ENCODE peak calls at places on chromosomes 12 and 14, in seven cellular contexts. Q is Calu3; S is DND-41; F is GM10248; B is stimulated activated CD8-positive, alpha-beta memory T cell treated with anti-CD3 and anti-CD28 coated beads, Interleukin-2, amount 100 ng/mL, for 1 hour; H is stimulated activated CD4-positive, alpha-beta T cell treated with anti-CD3 and anti-CD28 coated beads, TNF-alpha, amount 100 ng/mL, for 4 hours; Z is HS-5. D is an unnamed sample.

GRCh38 chr12:70664463-70664862 is 27.2 kb upstream of the PTPRB start:
- DNase-seq in Q (no peak), S (no peak), F (no peak), B (no peak), H (no peak), Z (no peak), D (peak)

GRCh38 chr12:109888179-109889020 is 8.1 kb upstream of the GLTP start:
- DNase-seq in Q (no peak), S (no peak), F (no peak), B (no peak), H (no peak), Z (peak), D (no peak)

GRCh38 chr12:12207746-12208145 is 59.1 kb downstream of the LRP6 start:
- DNase-seq in Q (no peak), S (no peak), F (no peak), B (no peak), H (no peak), Z (no peak), D (no peak)

GRCh38 chr12:85796001-85796400 is 40.2 kb downstream of the RASSF9 start:
- DNase-seq in Q (no peak), S (no peak), F (no peak), B (no peak), H (no peak), Z (no peak), D (no peak)

GRCh38 chr14:45426685-45427282 is 173.8 kb upstream of the MIS18BP1 start:
- DNase-seq in Q (peak), S (no peak), F (peak), B (no peak), H (no peak), Z (peak), D (no peak)

GRCh38 chr12:50017047-50017446 is 8.2 kb downstream of the RACGAP1 start:
- DNase-seq in Q (no peak), S (no peak), F (no peak), B (no peak), H (no peak), Z (peak), D (peak)

GRCh38 chr14:38669027-38669426 is 413.1 kb upstream of the CLEC14A start:
- DNase-seq in Q (no peak), S (no peak), F (no peak), B (no peak), H (no peak), Z (no peak), D (no peak)

GRCh38 chr14:101453225-101453624 is 108.1 kb upstream of the DIO3 start:
- DNase-seq in Q (no peak), S (no peak), F (no peak), B (no peak), H (no peak), Z (no peak), D (no peak)

GRCh38 chr14:103140316-103141109 is 17.3 kb downstream of the TNFAIP2 start:
- DNase-seq in Q (peak), S (no peak), F (peak), B (no peak), H (no peak), Z (no peak), D (no peak)